ENCODE peak calls at places on chromosomes 4 and X, in five cellular contexts. G is GM23248, V is neural progenitor cell, S is PC-3, X is MM.1S. B is an unnamed sample.

GRCh38 chr4:42302348-42302747 is 94.9 kb upstream of the SHISA3 start:
- DNase-seq in G (peak), V (peak), S (peak), X (peak), B (peak)

GRCh38 chrX:71082778-71083177 is 12.9 kb upstream of the FOXO4 start:
- DNase-seq in G (no peak), V (no peak), S (no peak), X (no peak), B (no peak)

GRCh38 chrX:53435997-53436396 is 1.8 kb upstream of the HSD17B10 start:
- DNase-seq in G (peak), V (peak), S (peak), X (peak), B (peak)

GRCh38 chr4:59200992-59201391 is 1999.1 kb upstream of the ADGRL3 start:
- DNase-seq in G (no peak), V (no peak), S (no peak), X (no peak), B (no peak)

GRCh38 chr4:8353158-8353495 is 83.6 kb downstream of the HTRA3 start:
- DNase-seq in G (no peak), V (no peak), S (no peak), X (no peak), B (no peak)

GRCh38 chrX:42087960-42088359 is 164.6 kb upstream of the CASK start:
- DNase-seq in G (no peak), V (peak), S (no peak), X (no peak), B (no peak)

GRCh38 chrX:107731831-107732502 is 43.6 kb downstream of the TSC22D3 start:
- DNase-seq in G (peak), V (peak), S (peak), X (no peak), B (peak)

GRCh38 chrX:45322382-45322781 is 121.7 kb upstream of the DIPK2B start:
- DNase-seq in G (peak), V (peak), S (peak), X (peak), B (peak)

GRCh38 chr4:121736735-121737351 is 28.1 kb downstream of the SMIM43 start:
- DNase-seq in G (peak), V (peak), S (peak), X (peak), B (peak)

DNA sequence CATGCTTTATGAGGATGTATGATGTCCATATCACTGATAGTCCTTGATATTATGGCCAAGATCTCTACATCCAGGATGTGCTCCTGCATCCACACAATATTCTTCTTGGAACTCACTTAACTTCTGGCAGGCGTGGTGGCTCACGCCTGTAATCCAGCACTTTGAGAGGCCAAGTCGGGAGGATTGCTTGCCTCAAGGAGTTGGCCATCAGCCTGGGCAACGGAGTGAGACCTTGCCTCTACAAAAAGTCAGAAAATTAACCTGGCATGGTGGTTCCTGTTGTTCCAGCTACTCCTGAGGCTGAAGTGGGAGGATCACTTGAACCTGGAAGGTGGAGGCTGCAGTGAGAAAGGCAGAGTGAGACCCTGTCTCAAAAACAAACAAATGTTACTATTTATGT is 2.3 kb upstream of the HNRNPD start:
- DNase-seq in G (no peak), V (no peak), S (no peak), X (no peak), B (no peak)
- H3K9ac ChIP-seq in G (no peak), V (no peak), S (no peak), X (no peak), B (no peak)

GRCh38 chrX:18255059-18255458 is 34.4 kb upstream of the BEND2 start:
- DNase-seq in G (no peak), V (no peak), S (no peak), X (no peak), B (no peak)

GRCh38 chrX:18252644-18253359 is 32.1 kb upstream of the BEND2 start:
- DNase-seq in G (peak), V (peak), S (no peak), X (no peak), B (no peak)
- TF ChIP-seq EZH2phosphoT487 in G (no peak), V (no peak), S (no peak), X (no peak), B (no peak)

GRCh38 chr4:2402453-2402852 is 16.0 kb downstream of the ZFYVE28 start:
- DNase-seq in G (no peak), V (no peak), S (no peak), X (no peak), B (no peak)
- TF ChIP-seq EZH2 in G (no peak), V (no peak), S (no peak), X (no peak), B (no peak)

GRCh38 chr4:184643726-184644125 is 5.5 kb downstream of the CASP3 start:
- DNase-seq in G (no peak), V (no peak), S (no peak), X (no peak), B (no peak)
- H3K9ac ChIP-seq in G (no peak), V (no peak), S (no peak), X (no peak), B (no peak)

GRCh38 chr4:2078584-2078983 is 19.5 kb downstream of the NAT8L start:
- DNase-seq in G (no peak), V (no peak), S (no peak), X (no peak), B (no peak)
- TF ChIP-seq EZH2phosphoT487 in G (no peak), V (no peak), S (no peak), X (no peak), B (no peak)

GRCh38 chrX:151177141-151178027 is 1.0 kb downstream of the GPR50 start:
- DNase-seq in G (no peak), V (peak), S (no peak), X (no peak), B (no peak)
- TF ChIP-seq EZH2 in G (no peak), V (peak), S (no peak), X (no peak), B (no peak)

GRCh38 chrX:40153335-40154221 is 55.8 kb upstream of the BCOR start:
- DNase-seq in G (peak), V (peak), S (peak), X (peak), B (no peak)

GRCh38 chrX:40152706-40153334 is 55.1 kb upstream of the BCOR start:
- DNase-seq in G (peak), V (peak), S (peak), X (no peak), B (no peak)

GRCh38 chrX:40154853-40155616 is 57.3 kb upstream of the BCOR start:
- DNase-seq in G (peak), V (peak), S (peak), X (peak), B (no peak)

GRCh38 chrX:40155617-40156471 is 58.1 kb upstream of the BCOR start:
- DNase-seq in G (peak), V (peak), S (no peak), X (no peak), B (no peak)

DNA sequence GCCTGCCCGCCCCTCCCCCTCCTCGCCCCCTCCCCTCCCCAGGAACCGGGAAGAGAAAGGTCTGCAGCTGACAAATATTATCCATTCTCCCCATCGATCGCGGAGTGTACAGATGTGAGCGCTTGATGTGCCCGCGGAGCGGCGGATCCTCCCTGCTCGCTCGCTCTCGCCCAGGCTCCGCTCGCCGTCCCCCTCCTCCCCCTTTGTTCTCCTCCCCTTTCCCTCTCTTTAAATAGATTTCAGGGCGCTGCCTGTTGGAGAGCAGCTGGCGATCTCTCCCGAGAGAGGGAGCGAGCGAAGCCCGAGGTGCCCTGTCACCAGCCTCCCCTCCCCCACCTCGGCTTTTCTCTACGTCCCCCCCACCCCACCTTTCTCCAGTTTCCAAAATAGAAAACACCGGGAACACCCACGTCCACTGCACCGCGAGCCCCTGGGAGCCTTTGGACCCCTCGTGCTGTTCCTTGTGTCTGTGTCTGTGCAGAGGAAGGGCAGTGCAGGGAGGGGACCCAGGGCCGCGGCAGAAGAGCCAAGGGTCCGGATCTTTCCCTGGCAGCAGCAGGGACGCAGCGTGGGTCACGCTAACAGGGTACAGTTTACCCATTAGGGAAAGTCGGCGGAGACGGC is 56.6 kb upstream of the BCOR start:
- DNase-seq in G (peak), V (peak), S (peak), X (no peak), B (no peak)
- H3K9ac ChIP-seq in G (peak), V (no peak), S (no peak), X (no peak), B (peak)